ENCODE peak calls at places on chromosomes 16 and 17, in eight cellular contexts. H, S, C, P, U, F, J and A are unnamed samples.

GRCh38 chr17:16199093-16199492 is 16.2 kb downstream of the NCOR1 start:
- DNase-seq in H (no peak), S (no peak), C (no peak), P (no peak), U (no peak), F (no peak), J (no peak), A (no peak)

GRCh38 chr16:85005278-85006069 is 5.9 kb downstream of the ZDHHC7 start:
- DNase-seq in H (no peak), S (no peak), C (no peak), P (no peak), U (no peak), F (no peak), J (no peak), A (peak; percentile 77)

GRCh38 chr17:42354956-42355843 is 33.0 kb downstream of the STAT3 start:
- DNase-seq in H (no peak), S (no peak), C (no peak), P (no peak), U (no peak), F (peak; percentile 50), J (no peak), A (peak; percentile 79)

GRCh38 chr17:65228734-65229390 is 91.7 kb downstream of the RGS9 start:
- DNase-seq in H (peak; percentile 92), S (peak; percentile 31), C (no peak), P (peak; percentile 55), U (no peak), F (no peak), J (no peak), A (peak; percentile 34)

GRCh38 chr16:83771306-83771942 is 36.4 kb upstream of the HSBP1 start:
- DNase-seq in H (no peak), S (no peak), C (no peak), P (no peak), U (no peak), F (no peak), J (no peak), A (no peak)

GRCh38 chr17:8071496-8071895 is 16.0 kb downstream of the ALOX12B start:
- DNase-seq in H (no peak), S (no peak), C (no peak), P (no peak), U (no peak), F (no peak), J (no peak), A (no peak)

GRCh38 chr16:68237243-68238028 is 1.5 kb upstream of the ESRP2 start:
- DNase-seq in H (peak; percentile 99), S (peak; percentile 91), C (peak; percentile 96), P (peak; percentile 97), U (peak; percentile 97), F (peak; percentile 80), J (peak; percentile 99), A (peak; percentile 99)

GRCh38 chr17:78105551-78105950 is 23.0 kb downstream of the TMC6 start:
- DNase-seq in H (no peak), S (no peak), C (no peak), P (no peak), U (no peak), F (no peak), J (no peak), A (no peak)

GRCh38 chr17:7217113-7217987 is 2.3 kb downstream of the DLG4 start:
- DNase-seq in H (no peak), S (peak; percentile 11), C (peak; percentile 42), P (peak; percentile 39), U (no peak), F (no peak), J (peak; percentile 78), A (peak; percentile 88)

GRCh38 chr16:85979605-85980004 is 80.6 kb downstream of the IRF8 start:
- DNase-seq in H (no peak), S (no peak), C (no peak), P (no peak), U (no peak), F (no peak), J (no peak), A (no peak)

GRCh38 chr17:31373150-31374082 is 18.1 kb upstream of the RAB11FIP4 start:
- DNase-seq in H (peak; percentile 4), S (peak; percentile 48), C (peak; percentile 21), P (no peak), U (no peak), F (peak; percentile 7), J (no peak), A (peak; percentile 75)

GRCh38 chr17:60601443-60602384 is 1.7 kb downstream of the PPM1D start:
- DNase-seq in H (peak; percentile 73), S (peak; percentile 75), C (peak; percentile 78), P (peak; percentile 71), U (peak; percentile 91), F (no peak), J (peak; percentile 54), A (peak; percentile 87)

GRCh38 chr17:28180449-28180848 is 138.0 kb downstream of the NLK start:
- DNase-seq in H (no peak), S (no peak), C (no peak), P (no peak), U (no peak), F (no peak), J (no peak), A (peak; percentile 32)

GRCh38 chr16:11957591-11958395 is 7.2 kb upstream of the TNFRSF17 start:
- DNase-seq in H (no peak), S (no peak), C (no peak), P (no peak), U (no peak), F (no peak), J (no peak), A (peak; percentile 63)

GRCh38 chr16:58426095-58426494 is 33.8 kb downstream of the GINS3 start:
- DNase-seq in H (no peak), S (no peak), C (no peak), P (no peak), U (no peak), F (no peak), J (no peak), A (no peak)

GRCh38 chr16:88856828-88857727 is at the start of the genes GALNS and TRAPPC2L:
- DNase-seq in H (peak; percentile 99), S (peak; percentile 85), C (peak; percentile 97), P (peak; percentile 100), U (peak; percentile 100), F (peak; percentile 29), J (peak; percentile 99), A (peak; percentile 100)